ENCODE peak calls at places on chromosome 16, in eight cellular contexts. E is HCT116, D is hepatocyte, H is GM23338, X is SK-N-SH, Z is MM.1S, K is neural progenitor cell, I is PC-3. N is an unnamed sample.
A peak's percentile ranks its signal among the peaks of the same experiment; 100 is the strongest.

GRCh38 chr16:48426244-48427135 is 41.3 kb upstream of the SIAH1 start:
- DNase-seq in I (no peak), E (no peak), D (no peak), Z (no peak), H (no peak), K (no peak), X (no peak), N (peak; percentile 56)

GRCh38 chr16:72848759-72849664 is 198.9 kb downstream of the ZFHX3 start:
- DNase-seq in E (peak; percentile 56), D (peak; percentile 71), X (peak; percentile 82), Z (no peak), H (no peak), K (peak; percentile 26), I (peak; percentile 92), N (no peak)

GRCh38 chr16:8890549-8890921 is 8.4 kb downstream of the LITAFD start:
- DNase-seq in H (no peak), D (no peak), E (no peak), I (no peak), K (no peak), Z (no peak), X (no peak), N (no peak)

GRCh38 chr16:14186007-14186953 is 115.2 kb downstream of the MRTFB start:
- DNase-seq in I (peak; percentile 46), K (peak; percentile 74), H (peak; percentile 71), Z (no peak), D (peak; percentile 50), E (no peak), X (peak; percentile 59), N (peak; percentile 4)

GRCh38 chr16:78789556-78789955 is 690.1 kb downstream of the WWOX start:
- DNase-seq in H (no peak), D (no peak), Z (no peak), I (no peak), K (no peak), E (no peak), X (no peak), N (no peak)

GRCh38 chr16:48271728-48272127 is 24.4 kb upstream of the ABCC11 start:
- DNase-seq in H (no peak), X (no peak), K (no peak), D (no peak), E (no peak), I (no peak), Z (no peak), N (no peak)

GRCh38 chr16:53955221-53955875 is 251.4 kb downstream of the FTO start:
- DNase-seq in K (no peak), Z (no peak), E (no peak), I (no peak), H (no peak), X (no peak), D (no peak), N (no peak)

GRCh38 chr16:89505204-89506112 is 2.7 kb upstream of the SPG7 start:
- DNase-seq in H (no peak), X (no peak), I (peak; percentile 90), Z (no peak), D (peak; percentile 88), K (no peak), E (peak; percentile 95), N (peak; percentile 94)

GRCh38 chr16:58999751-59000150 is 265.6 kb upstream of the GOT2 start:
- DNase-seq in I (no peak), H (no peak), X (peak; percentile 23), K (no peak), D (no peak), E (no peak), Z (no peak), N (no peak)

GRCh38 chr16:82738699-82739098 is 111.9 kb downstream of the CDH13 start:
- DNase-seq in E (no peak), Z (no peak), X (no peak), H (peak; percentile 18), I (peak; percentile 4), K (no peak), D (no peak), N (no peak)

GRCh38 chr16:68722119-68723024 is 14.7 kb upstream of the CDH1 start:
- DNase-seq in D (no peak), I (no peak), Z (no peak), K (no peak), H (no peak), X (no peak), E (no peak), N (no peak)

GRCh38 chr16:71771571-71771970 is 37.1 kb downstream of the AP1G1 start:
- DNase-seq in D (no peak), I (peak; percentile 55), Z (no peak), E (no peak), X (no peak), H (no peak), K (no peak), N (no peak)

GRCh38 chr16:30998852-30999761 is 11.3 kb downstream of the STX1B start:
- DNase-seq in K (no peak), X (no peak), I (no peak), H (no peak), Z (no peak), E (no peak), D (no peak), N (no peak)

GRCh38 chr16:17724242-17724898 is 253.6 kb upstream of the XYLT1 start:
- DNase-seq in Z (no peak), I (no peak), E (no peak), D (no peak), H (no peak), K (no peak), X (no peak), N (no peak)

GRCh38 chr16:88411951-88412576 is 29.3 kb downstream of the ZNF469 start:
- DNase-seq in H (no peak), I (no peak), X (no peak), Z (no peak), K (no peak), D (no peak), E (no peak), N (no peak)
- TF ChIP-seq CTCF in H (no peak), I (no peak), X (no peak), Z (no peak), K (no peak), D (no peak), E (no peak), N (no peak)

GRCh38 chr16:10231563-10231962 is 49.3 kb upstream of the GRIN2A start:
- DNase-seq in I (no peak), X (no peak), D (no peak), H (no peak), E (no peak), K (no peak), Z (no peak), N (no peak)

GRCh38 chr16:10232757-10233156 is 50.5 kb upstream of the GRIN2A start:
- DNase-seq in K (no peak), X (no peak), H (no peak), Z (no peak), I (no peak), E (no peak), D (no peak), N (no peak)

GRCh38 chr16:10225653-10226052 is 43.4 kb upstream of the GRIN2A start:
- DNase-seq in K (no peak), I (no peak), E (no peak), X (no peak), Z (no peak), H (no peak), D (no peak), N (no peak)

GRCh38 chr16:10226672-10227306 is 44.6 kb upstream of the GRIN2A start:
- DNase-seq in H (no peak), K (peak; percentile 31), I (no peak), X (no peak), D (no peak), E (no peak), Z (no peak), N (no peak)

DNA sequence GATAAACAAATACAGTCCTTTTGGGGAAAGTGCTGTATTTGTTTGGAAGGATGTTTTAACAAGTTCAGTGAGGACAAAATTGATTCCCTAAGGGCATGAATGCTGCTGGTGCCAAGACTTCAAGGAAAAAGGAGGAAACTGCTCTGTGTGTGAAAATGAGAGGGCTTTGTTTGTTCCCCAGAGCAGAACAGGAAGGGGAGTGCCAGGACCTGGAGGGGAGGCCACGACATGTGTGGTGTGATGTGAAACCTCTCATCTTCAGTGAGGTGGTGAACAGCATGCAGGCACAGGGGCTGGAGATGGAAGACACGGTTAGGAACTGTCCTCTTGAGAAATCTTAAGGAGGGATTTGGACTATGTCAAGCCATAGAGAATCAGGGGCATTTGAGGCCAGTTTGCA is 46.6 kb upstream of the GRIN2A start:
- DNase-seq in H (no peak), D (no peak), Z (peak; percentile 21), I (peak; percentile 8), E (no peak), K (no peak), X (peak; percentile 39), N (no peak)
- TF ChIP-seq EZH2phosphoT487 in H (no peak), D (no peak), Z (no peak), I (no peak), E (no peak), K (no peak), X (no peak), N (no peak)

GRCh38 chr16:81444448-81445121 is at the start of gene CMIP:
- DNase-seq in E (peak; percentile 50), X (peak; percentile 96), D (peak; percentile 96), Z (peak; percentile 76), I (peak; percentile 79), K (peak; percentile 93), H (peak; percentile 86), N (peak; percentile 89)

GRCh38 chr16:81447383-81448101 is 2.9 kb downstream of the CMIP start:
- DNase-seq in E (no peak), Z (no peak), X (no peak), K (peak; percentile 34), I (peak; percentile 44), H (peak; percentile 39), D (no peak), N (no peak)

GRCh38 chr16:81445143-81445922 is 725 bp downstream of the CMIP start:
- DNase-seq in E (no peak), X (peak; percentile 78), D (peak; percentile 74), K (peak; percentile 66), H (peak; percentile 73), I (no peak), Z (peak; percentile 38), N (peak; percentile 67)

GRCh38 chr16:81446318-81447275 is 2.0 kb downstream of the CMIP start:
- DNase-seq in E (no peak), D (peak; percentile 52), Z (no peak), H (peak; percentile 44), I (peak; percentile 83), K (no peak), X (peak; percentile 55), N (peak; percentile 36)

GRCh38 chr16:81445926-81446317 is 1.3 kb downstream of the CMIP start:
- DNase-seq in D (no peak), K (peak; percentile 56), H (peak; percentile 68), Z (no peak), E (no peak), X (no peak), I (no peak), N (no peak)
- H3K4me1 ChIP-seq in D (peaks cover 37% of the 10 kb centered on the region), K (peaks cover 25% of the 10 kb centered on the region), H (peaks cover 41% of the 10 kb centered on the region), Z (no peaks in the 10 kb centered on the region), E (peaks cover 18% of the 10 kb centered on the region), X (peaks cover 10% of the 10 kb centered on the region), I (peaks cover 28% of the 10 kb centered on the region), N (peaks cover 41% of the 10 kb centered on the region)

GRCh38 chr16:66774981-66775380 is 23.6 kb upstream of the DYNC1LI2 start:
- DNase-seq in H (no peak), I (no peak), K (no peak), X (no peak), D (no peak), Z (no peak), E (no peak), N (no peak)

DNA sequence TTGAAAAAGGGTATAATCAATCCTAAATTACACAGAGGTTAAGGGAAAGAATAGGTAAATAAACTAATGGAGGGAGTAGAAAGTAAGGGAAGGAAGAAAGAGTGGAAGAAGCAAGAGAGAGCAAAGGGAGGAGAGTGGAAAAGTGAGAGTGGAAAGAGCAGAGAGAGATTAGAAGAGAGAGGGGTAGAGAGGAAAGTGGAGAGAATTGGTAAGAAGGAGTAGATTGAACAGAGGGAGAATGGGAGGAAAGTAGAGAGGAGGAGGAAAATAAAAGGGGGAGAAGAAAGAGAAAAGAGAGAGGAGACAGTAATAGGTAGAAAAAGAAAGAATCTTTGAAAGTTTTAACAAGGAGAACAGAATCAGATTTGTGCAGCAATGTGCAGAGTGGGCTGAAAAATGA is 24.9 kb downstream of the TERB1 start:
- DNase-seq in K (no peak), I (no peak), H (no peak), Z (no peak), D (no peak), X (no peak), E (no peak), N (no peak)
- TF ChIP-seq CTCF in K (no peak), I (no peak), H (no peak), Z (no peak), D (no peak), X (no peak), E (no peak), N (no peak)

N was measured in OCI-LY7.